ENCODE peak calls at places on chromosomes 3 and 15, in four cellular contexts. E is activated T-cell treated with anti-CD3 and anti-CD28 coated beads for 1 hour, V is Peyer's patch, Z is NCI-H510A treated with DMSO at 0.1 percent for 48 hours. U is an unnamed sample.
A peak's percentile ranks its signal among the peaks of the same experiment; 100 is the strongest.

GRCh38 chr3:194185225-194185624 is 49.3 kb downstream of the HES1 start:
- DNase-seq in V (no peak), Z (no peak), E (no peak), U (no peak)

GRCh38 chr3:141191097-141191749 is 40.4 kb upstream of the PXYLP1 start:
- DNase-seq in E (no peak), Z (no peak), V (no peak), U (no peak)

GRCh38 chr3:65953301-65953812 is 85.4 kb downstream of the MAGI1 start:
- DNase-seq in E (no peak), V (peak; percentile 79), Z (peak; percentile 88), U (peak; percentile 93)

GRCh38 chr3:10753964-10754363 is 62.1 kb upstream of the SLC6A11 start:
- DNase-seq in E (peak; percentile 15), V (no peak), Z (no peak), U (no peak)

GRCh38 chr15:67085237-67085817 is 19.9 kb downstream of the SMAD3 start:
- DNase-seq in E (no peak), Z (no peak), V (no peak), U (no peak)

GRCh38 chr15:70098461-70099166 is 897 bp upstream of the TLE3 start:
- DNase-seq in Z (peak; percentile 34), E (peak; percentile 23), V (peak; percentile 77), U (peak; percentile 67)

GRCh38 chr15:96362001-96362758 is 31.7 kb downstream of the NR2F2 start:
- DNase-seq in E (no peak), Z (no peak), V (no peak), U (no peak)

GRCh38 chr15:94367726-94368535 is 136.6 kb downstream of the MCTP2 start:
- DNase-seq in Z (no peak), E (no peak), V (no peak), U (no peak)

GRCh38 chr15:31511707-31512310 is 185.2 kb downstream of the KLF13 start:
- DNase-seq in Z (no peak), E (no peak), V (no peak), U (no peak)

GRCh38 chr3:103048371-103048722 is 613.5 kb downstream of the ZPLD1 start:
- DNase-seq in Z (no peak), V (no peak), E (no peak), U (no peak)

GRCh38 chr3:4311496-4311895 is 8.3 kb downstream of the SETMAR start:
- DNase-seq in Z (no peak), V (no peak), E (no peak), U (no peak)